ENCODE peak calls at places on chromosomes 13 and 19, in eight cellular contexts. One of them, this sample, is unnamed.

GRCh38 chr19:49459388-49459787 is 6.4 kb downstream of the ALDH16A1 start:
- DNase-seq in GM23248: no peak
- DNase-seq in astrocyte: no peak
- DNase-seq in ascending aorta: no peak
- DNase-seq in A549: no peak
- DNase-seq in CD8-positive, alpha-beta memory T cell: no peak
- DNase-seq in tibial nerve: no peak
- DNase-seq in mesendoderm: no peak
- DNase-seq in this sample: no peak

GRCh38 chr13:71704650-71705049 is 162.4 kb downstream of the DACH1 start:
- DNase-seq in GM23248: no peak
- DNase-seq in CD8-positive, alpha-beta memory T cell: no peak
- DNase-seq in A549: no peak
- DNase-seq in astrocyte: no peak
- DNase-seq in mesendoderm: no peak
- DNase-seq in ascending aorta: no peak
- DNase-seq in tibial nerve: no peak
- DNase-seq in this sample: no peak

GRCh38 chr19:5690125-5690954 is at the start of gene RPL36:
- DNase-seq in A549: peak; percentile 84
- DNase-seq in CD8-positive, alpha-beta memory T cell: peak; percentile 97
- DNase-seq in ascending aorta: peak; percentile 84
- DNase-seq in GM23248: peak; percentile 98
- DNase-seq in mesendoderm: peak; percentile 97
- DNase-seq in astrocyte: peak; percentile 83
- DNase-seq in tibial nerve: peak; percentile 95
- DNase-seq in this sample: peak; percentile 98

GRCh38 chr19:3785464-3785937 is 680 bp downstream of the MATK start:
- DNase-seq in GM23248: no peak
- DNase-seq in CD8-positive, alpha-beta memory T cell: peak; percentile 24
- DNase-seq in tibial nerve: no peak
- DNase-seq in ascending aorta: no peak
- DNase-seq in mesendoderm: no peak
- DNase-seq in astrocyte: no peak
- DNase-seq in A549: no peak
- DNase-seq in this sample: no peak

GRCh38 chr13:111939285-111940278 is 127.4 kb upstream of the SOX1 start:
- DNase-seq in mesendoderm: no peak
- DNase-seq in CD8-positive, alpha-beta memory T cell: no peak
- DNase-seq in ascending aorta: no peak
- DNase-seq in A549: no peak
- DNase-seq in tibial nerve: no peak
- DNase-seq in astrocyte: no peak
- DNase-seq in GM23248: no peak
- DNase-seq in this sample: no peak

GRCh38 chr19:17337675-17338439 is 504 bp downstream of the GTPBP3 start:
- DNase-seq in GM23248: peak; percentile 70
- DNase-seq in A549: no peak
- DNase-seq in CD8-positive, alpha-beta memory T cell: no peak
- DNase-seq in tibial nerve: no peak
- DNase-seq in mesendoderm: no peak
- DNase-seq in ascending aorta: no peak
- DNase-seq in astrocyte: no peak
- DNase-seq in this sample: peak; percentile 39

GRCh38 chr13:28116736-28117135 is 16.4 kb upstream of the FLT3 start:
- DNase-seq in GM23248: no peak
- DNase-seq in ascending aorta: no peak
- DNase-seq in A549: no peak
- DNase-seq in CD8-positive, alpha-beta memory T cell: no peak
- DNase-seq in tibial nerve: no peak
- DNase-seq in astrocyte: no peak
- DNase-seq in mesendoderm: no peak
- DNase-seq in this sample: no peak

GRCh38 chr13:50993371-50993770 is 83.8 kb downstream of the RNASEH2B start:
- DNase-seq in mesendoderm: no peak
- DNase-seq in ascending aorta: no peak
- DNase-seq in tibial nerve: no peak
- DNase-seq in CD8-positive, alpha-beta memory T cell: no peak
- DNase-seq in GM23248: no peak
- DNase-seq in A549: no peak
- DNase-seq in astrocyte: no peak
- DNase-seq in this sample: no peak

GRCh38 chr19:40225440-40226305 is 816 bp downstream of the CCNP start:
- DNase-seq in ascending aorta: no peak
- DNase-seq in tibial nerve: no peak
- DNase-seq in astrocyte: no peak
- DNase-seq in GM23248: peak; percentile 59
- DNase-seq in A549: no peak
- DNase-seq in mesendoderm: no peak
- DNase-seq in CD8-positive, alpha-beta memory T cell: no peak
- DNase-seq in this sample: no peak

GRCh38 chr13:32073180-32073864 is 41.7 kb downstream of the FRY start:
- DNase-seq in tibial nerve: no peak
- DNase-seq in CD8-positive, alpha-beta memory T cell: no peak
- DNase-seq in mesendoderm: no peak
- DNase-seq in GM23248: no peak
- DNase-seq in A549: no peak
- DNase-seq in ascending aorta: no peak
- DNase-seq in astrocyte: no peak
- DNase-seq in this sample: no peak

GRCh38 chr13:110264685-110265275 is 42.2 kb downstream of the COL4A1 start:
- DNase-seq in mesendoderm: peak; percentile 28
- DNase-seq in GM23248: no peak
- DNase-seq in A549: no peak
- DNase-seq in ascending aorta: no peak
- DNase-seq in astrocyte: no peak
- DNase-seq in tibial nerve: no peak
- DNase-seq in CD8-positive, alpha-beta memory T cell: no peak
- DNase-seq in this sample: no peak

GRCh38 chr13:111846396-111847174 is 220.4 kb upstream of the SOX1 start:
- DNase-seq in GM23248: no peak
- DNase-seq in CD8-positive, alpha-beta memory T cell: no peak
- DNase-seq in A549: no peak
- DNase-seq in tibial nerve: no peak
- DNase-seq in ascending aorta: no peak
- DNase-seq in astrocyte: no peak
- DNase-seq in mesendoderm: peak; percentile 46
- DNase-seq in this sample: no peak

GRCh38 chr13:100156786-100157185 is 67.9 kb downstream of the PCCA start:
- DNase-seq in ascending aorta: no peak
- DNase-seq in astrocyte: peak; percentile 57
- DNase-seq in A549: no peak
- DNase-seq in mesendoderm: no peak
- DNase-seq in CD8-positive, alpha-beta memory T cell: no peak
- DNase-seq in tibial nerve: no peak
- DNase-seq in GM23248: peak; percentile 28
- DNase-seq in this sample: no peak

GRCh38 chr13:36124236-36124822 is 6.9 kb downstream of the DCLK1 start:
- DNase-seq in tibial nerve: peak; percentile 41
- DNase-seq in astrocyte: peak; percentile 78
- DNase-seq in CD8-positive, alpha-beta memory T cell: no peak
- DNase-seq in mesendoderm: no peak
- DNase-seq in GM23248: peak; percentile 66
- DNase-seq in A549: no peak
- DNase-seq in ascending aorta: no peak
- DNase-seq in this sample: no peak

GRCh38 chr19:15936950-15937349 is 2.6 kb upstream of the CYP4F11 start:
- DNase-seq in tibial nerve: no peak
- DNase-seq in astrocyte: no peak
- DNase-seq in CD8-positive, alpha-beta memory T cell: no peak
- DNase-seq in GM23248: no peak
- DNase-seq in ascending aorta: no peak
- DNase-seq in A549: no peak
- DNase-seq in mesendoderm: no peak
- DNase-seq in this sample: no peak

GRCh38 chr13:106700007-106700950 is 132.3 kb upstream of the ARGLU1 start:
- DNase-seq in astrocyte: no peak
- DNase-seq in ascending aorta: no peak
- DNase-seq in CD8-positive, alpha-beta memory T cell: no peak
- DNase-seq in A549: no peak
- DNase-seq in mesendoderm: no peak
- DNase-seq in GM23248: peak; percentile 8
- DNase-seq in tibial nerve: no peak
- DNase-seq in this sample: no peak

GRCh38 chr13:27001705-27002104 is 169.9 kb downstream of the USP12 start:
- DNase-seq in A549: no peak
- DNase-seq in GM23248: no peak
- DNase-seq in tibial nerve: no peak
- DNase-seq in mesendoderm: no peak
- DNase-seq in astrocyte: no peak
- DNase-seq in CD8-positive, alpha-beta memory T cell: no peak
- DNase-seq in ascending aorta: no peak
- DNase-seq in this sample: no peak

GRCh38 chr19:39154626-39155100 is 29.1 kb downstream of the PAK4 start:
- DNase-seq in GM23248: no peak
- DNase-seq in CD8-positive, alpha-beta memory T cell: no peak
- DNase-seq in A549: peak; percentile 55
- DNase-seq in ascending aorta: no peak
- DNase-seq in tibial nerve: no peak
- DNase-seq in astrocyte: no peak
- DNase-seq in mesendoderm: peak; percentile 81
- DNase-seq in this sample: no peak

GRCh38 chr19:36837902-36838783 is at the start of gene ZNF790:
- DNase-seq in GM23248: peak; percentile 95
- DNase-seq in A549: peak; percentile 26
- DNase-seq in ascending aorta: peak; percentile 62
- DNase-seq in mesendoderm: peak; percentile 97
- DNase-seq in astrocyte: peak; percentile 88
- DNase-seq in CD8-positive, alpha-beta memory T cell: peak; percentile 87
- DNase-seq in tibial nerve: peak; percentile 86
- DNase-seq in this sample: peak; percentile 74

DNA sequence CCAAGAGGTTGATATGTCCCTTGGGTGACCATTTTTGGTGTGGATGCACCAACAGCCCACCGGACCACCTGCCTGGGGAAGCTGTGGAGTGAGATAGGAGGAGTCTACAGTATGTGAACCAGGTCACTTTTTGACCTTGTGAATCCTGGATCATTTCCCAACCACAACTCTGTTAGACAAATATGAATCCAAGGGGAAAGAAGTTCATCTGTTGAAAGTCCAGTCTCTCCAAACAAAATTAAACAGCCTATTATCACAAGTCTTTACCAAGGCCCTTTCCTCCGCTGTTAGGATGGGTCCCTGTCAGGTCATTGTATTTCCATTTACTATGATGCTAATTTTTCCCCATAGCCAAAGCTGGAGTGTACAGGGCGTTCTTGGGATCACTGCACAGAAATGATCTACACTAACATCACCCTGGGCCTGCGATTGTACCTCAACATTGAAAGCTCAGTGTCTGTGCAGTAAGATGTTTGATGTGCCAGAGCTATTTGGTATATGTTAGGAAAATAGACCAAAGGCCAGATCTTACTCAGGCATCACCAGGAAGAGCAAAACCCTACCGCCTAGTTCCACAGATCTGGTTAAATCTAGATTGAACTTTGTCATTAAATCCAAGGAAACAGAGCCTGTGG is 117.1 kb downstream of the STARD13 start:
- DNase-seq in ascending aorta: no peak
- DNase-seq in astrocyte: peak; percentile 42
- DNase-seq in GM23248: no peak
- DNase-seq in tibial nerve: no peak
- DNase-seq in mesendoderm: no peak
- DNase-seq in CD8-positive, alpha-beta memory T cell: no peak
- DNase-seq in A549: no peak
- DNase-seq in this sample: no peak
- H3K27ac ChIP-seq in ascending aorta: peak overlapping the region; percentile 55
- H3K27ac ChIP-seq in astrocyte: peak overlapping the region; percentile 94
- H3K27ac ChIP-seq in GM23248: peak overlapping the region; percentile 73
- H3K27ac ChIP-seq in tibial nerve: peak overlapping the region; percentile 75
- H3K27ac ChIP-seq in mesendoderm: no peak overlapping the region
- H3K27ac ChIP-seq in CD8-positive, alpha-beta memory T cell: no peak overlapping the region
- H3K27ac ChIP-seq in A549: no peak overlapping the region
- H3K27ac ChIP-seq in this sample: peak overlapping the region; percentile 6

DNA sequence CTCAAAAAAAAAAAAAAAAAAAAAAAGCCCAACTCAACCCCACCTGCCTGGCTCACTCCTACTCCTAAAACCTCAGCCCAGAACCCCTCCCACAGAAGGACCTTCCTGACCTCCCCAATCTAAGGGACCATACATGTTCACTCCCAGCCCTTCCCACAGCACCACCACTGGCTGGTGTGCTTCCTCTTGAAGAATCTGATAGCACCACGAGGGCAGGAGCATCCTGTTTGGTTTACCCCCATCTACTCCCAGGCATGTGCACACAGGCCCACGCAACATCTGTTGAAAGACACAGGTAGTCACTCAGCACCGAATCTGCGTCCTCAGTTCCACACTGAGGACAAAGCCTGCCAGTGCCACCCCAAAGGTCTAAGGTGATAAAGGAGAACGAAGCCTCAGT is 8.2 kb downstream of the LATS2 start:
- DNase-seq in A549: no peak
- DNase-seq in tibial nerve: no peak
- DNase-seq in ascending aorta: no peak
- DNase-seq in GM23248: no peak
- DNase-seq in astrocyte: no peak
- DNase-seq in mesendoderm: no peak
- DNase-seq in CD8-positive, alpha-beta memory T cell: no peak
- DNase-seq in this sample: no peak
- H3K4me1 ChIP-seq in A549: peaks cover 15% of the 10 kb centered on the region
- H3K4me1 ChIP-seq in tibial nerve: peaks cover 28% of the 10 kb centered on the region
- H3K4me1 ChIP-seq in ascending aorta: no peaks in the 10 kb centered on the region
- H3K4me1 ChIP-seq in GM23248: peaks cover 46% of the 10 kb centered on the region
- H3K4me1 ChIP-seq in astrocyte: peaks cover 20% of the 10 kb centered on the region
- H3K4me1 ChIP-seq in mesendoderm: peaks cover 2% of the 10 kb centered on the region
- H3K4me1 ChIP-seq in CD8-positive, alpha-beta memory T cell: no peaks in the 10 kb centered on the region
- H3K4me1 ChIP-seq in this sample: peaks cover 12% of the 10 kb centered on the region

GRCh38 chr13:40103864-40104263 is 448.4 kb downstream of the COG6 start:
- DNase-seq in ascending aorta: no peak
- DNase-seq in astrocyte: no peak
- DNase-seq in CD8-positive, alpha-beta memory T cell: no peak
- DNase-seq in tibial nerve: no peak
- DNase-seq in GM23248: no peak
- DNase-seq in mesendoderm: no peak
- DNase-seq in A549: no peak
- DNase-seq in this sample: no peak
- H3K4me3 ChIP-seq in ascending aorta: no peak overlapping the region
- H3K4me3 ChIP-seq in astrocyte: no peak overlapping the region
- H3K4me3 ChIP-seq in CD8-positive, alpha-beta memory T cell: no peak overlapping the region
- H3K4me3 ChIP-seq in tibial nerve: no peak overlapping the region
- H3K4me3 ChIP-seq in GM23248: no peak overlapping the region
- H3K4me3 ChIP-seq in mesendoderm: no peak overlapping the region
- H3K4me3 ChIP-seq in A549: no peak overlapping the region
- H3K4me3 ChIP-seq in this sample: no peak overlapping the region

DNA sequence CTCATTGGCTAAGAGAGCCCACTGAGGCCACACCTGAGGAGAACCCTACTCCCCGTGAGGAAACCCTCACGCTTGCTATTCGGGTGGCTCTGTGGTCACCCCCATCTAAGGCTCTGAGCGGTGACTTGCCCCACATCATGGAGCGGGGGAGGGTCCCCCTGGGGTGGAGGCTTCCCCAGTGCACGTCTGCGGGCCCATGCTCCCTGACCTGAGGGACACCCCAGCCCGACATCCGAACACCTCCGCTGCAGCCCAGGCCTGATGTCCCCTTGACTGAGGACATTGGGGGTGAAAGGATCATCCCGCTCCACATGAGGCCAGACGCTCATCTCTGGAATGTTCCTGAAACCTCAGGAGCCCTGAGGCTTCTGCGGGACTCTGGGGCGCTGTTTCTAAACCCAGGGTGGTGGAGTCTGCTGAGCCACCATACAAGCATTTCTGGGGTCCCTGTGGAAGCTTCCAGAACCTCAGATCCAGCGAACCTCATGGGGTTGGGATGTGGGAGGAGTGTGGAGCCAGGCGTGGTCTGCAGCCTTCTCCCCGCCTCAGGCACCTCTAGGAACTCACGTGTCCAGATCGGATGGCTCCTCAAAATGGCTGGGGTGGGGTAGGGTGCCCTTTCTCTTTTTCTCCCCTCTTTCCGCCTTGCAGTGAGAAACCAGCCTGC is 19.9 kb downstream of the TMED1 start:
- DNase-seq in astrocyte: no peak
- DNase-seq in CD8-positive, alpha-beta memory T cell: no peak
- DNase-seq in ascending aorta: no peak
- DNase-seq in tibial nerve: no peak
- DNase-seq in A549: no peak
- DNase-seq in GM23248: peak; percentile 87
- DNase-seq in mesendoderm: no peak
- DNase-seq in this sample: no peak
- H3K27ac ChIP-seq in astrocyte: peak overlapping the region; percentile 92
- H3K27ac ChIP-seq in CD8-positive, alpha-beta memory T cell: no peak overlapping the region
- H3K27ac ChIP-seq in ascending aorta: peak overlapping the region; percentile 88
- H3K27ac ChIP-seq in tibial nerve: peak overlapping the region; percentile 85
- H3K27ac ChIP-seq in A549: no peak overlapping the region
- H3K27ac ChIP-seq in GM23248: peak overlapping the region; percentile 99
- H3K27ac ChIP-seq in mesendoderm: no peak overlapping the region
- H3K27ac ChIP-seq in this sample: peak overlapping the region; percentile 37

This sample was measured in A673.